ENCODE peak calls at places on chromosomes 16 and 17, in ten cellular contexts. N, F, T, L, B, H, O, C, U and V are unnamed samples.

GRCh38 chr16:66326995-66327513 is 39.4 kb upstream of the CDH5 start:
- DNase-seq in N (no peak), F (peak; percentile 56), L (no peak), O (peak; percentile 26), U (no peak), H (peak; percentile 87), B (peak; percentile 21), C (no peak), T (no peak), V (no peak)

GRCh38 chr17:48804936-48805411 is 12.1 kb downstream of the TTLL6 start:
- DNase-seq in N (peak; percentile 53), T (no peak), O (peak; percentile 84), U (peak; percentile 46), L (peak; percentile 83), H (peak; percentile 60), B (peak; percentile 76), F (peak; percentile 59), C (peak; percentile 70), V (peak; percentile 73)

GRCh38 chr16:25109643-25110042 is 1.9 kb upstream of the LCMT1 start:
- DNase-seq in L (no peak), B (peak; percentile 81), N (peak; percentile 81), F (no peak), H (no peak), O (peak; percentile 27), C (no peak), U (no peak), T (peak; percentile 42), V (no peak)

GRCh38 chr16:6600167-6600566 is 732.5 kb upstream of the RBFOX1 start:
- DNase-seq in C (no peak), T (no peak), N (no peak), U (no peak), B (no peak), F (no peak), H (no peak), L (no peak), O (no peak), V (no peak)

GRCh38 chr16:62254847-62255246 is 218.6 kb upstream of the CDH8 start:
- DNase-seq in L (no peak), C (no peak), H (no peak), U (no peak), N (no peak), F (no peak), B (no peak), T (no peak), O (no peak), V (no peak)

GRCh38 chr17:81713556-81714411 is 1.7 kb downstream of the SLC25A10 start:
- DNase-seq in L (no peak), U (no peak), C (no peak), O (no peak), N (no peak), T (no peak), B (peak; percentile 69), H (no peak), F (no peak), V (no peak)

GRCh38 chr17:78600181-78600651 is 23.0 kb upstream of the DNAH17 start:
- DNase-seq in L (no peak), F (no peak), U (no peak), H (no peak), O (no peak), B (no peak), N (no peak), T (no peak), C (no peak), V (no peak)

GRCh38 chr17:2171725-2172446 is 117.0 kb downstream of the HIC1 start:
- DNase-seq in L (no peak), C (no peak), O (no peak), U (no peak), F (no peak), B (peak; percentile 60), H (no peak), T (no peak), N (peak; percentile 32), V (no peak)

GRCh38 chr17:55760643-55761355 is 9.9 kb downstream of the PCTP start:
- DNase-seq in B (no peak), L (no peak), O (no peak), C (no peak), H (no peak), N (no peak), T (no peak), F (no peak), U (no peak), V (no peak)

GRCh38 chr17:15210247-15210646 is 54.9 kb downstream of the PMP22 start:
- DNase-seq in O (no peak), B (no peak), U (no peak), N (no peak), F (no peak), H (no peak), C (no peak), T (no peak), L (no peak), V (no peak)